ENCODE peak calls at places on chromosomes 1 and 21, in five cellular contexts. X, U, Z, O and T are unnamed samples.

GRCh38 chr1:2228157-2228594 is at the start of gene SKI:
- DNase-seq in O (no peak), Z (no peak), X (no peak), U (peak), T (no peak)

GRCh38 chr1:6646499-6647148 is 22.0 kb downstream of the THAP3 start:
- DNase-seq in Z (no peak), O (peak), U (no peak), X (peak), T (no peak)

GRCh38 chr1:203704120-203704519 is 60.9 kb upstream of the LAX1 start:
- DNase-seq in U (no peak), O (no peak), Z (no peak), X (no peak), T (no peak)

GRCh38 chr1:93900723-93901504 is 8.3 kb downstream of the GCLM start:
- DNase-seq in Z (no peak), U (no peak), O (no peak), X (no peak), T (no peak)

GRCh38 chr1:85465791-85466134 is 804 bp upstream of the DDAH1 start:
- DNase-seq in Z (no peak), X (peak), U (no peak), O (no peak), T (no peak)

GRCh38 chr1:241950390-241950789 is 7.2 kb upstream of the BECN2 start:
- DNase-seq in O (no peak), X (peak), U (no peak), Z (no peak), T (no peak)

GRCh38 chr1:2985694-2986548 is 35.3 kb upstream of the ACTRT2 start:
- DNase-seq in X (no peak), Z (no peak), U (no peak), O (no peak), T (no peak)

GRCh38 chr1:29975036-29975694 is 738.8 kb downstream of the PTPRU start:
- DNase-seq in X (peak), U (no peak), Z (no peak), O (peak), T (no peak)

GRCh38 chr1:209456878-209457277 is 126.6 kb upstream of the CAMK1G start:
- DNase-seq in U (no peak), X (peak), Z (no peak), O (no peak), T (peak)

GRCh38 chr1:30758785-30759380 is 1.3 kb upstream of the LAPTM5 start:
- DNase-seq in U (no peak), O (no peak), X (peak), Z (no peak), T (peak)

GRCh38 chr1:31954607-31955283 is 16.6 kb upstream of the PTP4A2 start:
- DNase-seq in U (peak), O (peak), Z (no peak), X (peak), T (no peak)

GRCh38 chr1:201268604-201269151 is 14.6 kb upstream of the PKP1 start:
- DNase-seq in X (peak), U (peak), Z (no peak), O (no peak), T (peak)

GRCh38 chr21:45747802-45748445 is 104.4 kb downstream of the PCBP3 start:
- DNase-seq in X (peak), U (no peak), O (no peak), Z (no peak), T (peak)

GRCh38 chr1:197865809-197866208 is 36.6 kb upstream of the C1orf53 start:
- DNase-seq in Z (no peak), O (no peak), U (no peak), X (no peak), T (no peak)

GRCh38 chr21:16159971-16160350 is 430.2 kb downstream of the USP25 start:
- DNase-seq in O (no peak), Z (no peak), U (no peak), X (no peak), T (no peak)

DNA sequence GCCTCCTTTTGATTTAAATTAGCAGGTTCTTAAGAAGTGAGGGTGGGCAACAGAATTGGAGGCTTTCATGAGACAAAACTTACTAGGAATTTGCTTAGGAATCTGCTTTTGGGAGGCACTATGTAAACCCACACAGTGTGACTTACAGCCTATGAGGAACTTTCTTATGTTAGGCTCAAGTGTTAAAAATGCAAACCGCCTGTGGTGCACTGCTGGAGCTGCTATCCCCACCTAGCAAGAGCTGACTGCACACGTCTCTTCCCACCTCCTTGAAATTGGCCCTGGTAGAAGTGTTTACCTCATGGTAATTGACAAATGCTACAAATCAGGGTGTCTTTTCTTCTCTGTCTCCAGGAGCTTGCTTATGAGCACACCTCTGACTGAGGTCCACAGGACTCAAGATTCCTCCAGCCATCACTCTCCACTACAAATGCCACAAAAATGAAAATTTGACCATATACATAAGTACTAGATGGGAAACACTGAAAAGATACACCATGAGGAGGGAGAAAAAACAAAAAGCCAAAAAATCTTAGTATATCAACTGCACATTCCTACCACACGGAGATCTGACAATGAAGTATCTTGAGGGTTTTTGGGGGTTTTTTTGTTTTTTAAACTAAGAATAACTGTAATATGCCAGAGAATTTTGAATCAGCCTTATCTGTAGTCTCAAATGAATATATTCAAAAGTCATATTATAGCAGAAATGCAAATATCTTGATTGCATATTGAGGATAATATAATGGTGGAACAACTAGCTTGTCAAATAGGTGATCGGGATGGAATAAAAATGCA is 18.2 kb upstream of the NPL start:
- DNase-seq in X (no peak), O (no peak), U (no peak), Z (no peak), T (no peak)
- TF ChIP-seq CTCF in X (peak), O (peak), U (no peak), Z (no peak), T (no peak)

GRCh38 chr1:224183591-224184312 is 712 bp downstream of the DEGS1 start:
- DNase-seq in X (peak), U (peak), O (peak), Z (peak), T (peak)
- TF ChIP-seq CTCF in X (no peak), U (no peak), O (no peak), Z (no peak), T (no peak)

DNA sequence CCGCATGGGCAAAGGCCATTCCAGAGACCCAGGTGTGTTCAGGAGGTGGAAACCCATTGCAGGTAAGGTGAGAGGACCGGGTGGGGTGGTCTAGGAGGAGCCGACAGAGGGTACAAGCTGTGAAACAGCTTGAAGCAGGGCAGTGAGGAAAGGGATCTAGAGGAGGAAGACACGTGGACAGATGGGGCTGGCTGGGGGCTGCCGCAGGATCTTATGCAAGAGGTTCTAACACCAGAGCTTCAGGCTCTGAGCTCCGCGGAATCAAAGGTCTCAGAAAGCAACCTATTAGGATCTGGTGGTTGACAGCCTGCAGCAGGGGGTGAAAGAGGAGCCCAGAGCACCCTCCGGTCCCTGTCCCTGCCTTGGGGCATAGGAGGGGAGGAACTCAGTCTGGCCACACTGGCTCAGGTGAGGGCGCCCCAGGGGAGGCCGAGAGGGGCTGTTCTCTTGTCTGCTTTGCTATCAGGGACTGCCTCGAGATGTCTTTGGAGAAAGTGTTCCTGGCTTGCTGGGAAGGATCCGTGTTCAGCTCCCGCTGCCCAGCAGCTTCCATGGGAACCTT is 1.9 kb downstream of the TFF1 start:
- DNase-seq in U (no peak), X (no peak), Z (no peak), O (no peak), T (no peak)
- TF ChIP-seq CTCF in U (no peak), X (no peak), Z (no peak), O (no peak), T (no peak)

GRCh38 chr1:61950418-61950817 is 208.1 kb downstream of the PATJ start:
- DNase-seq in O (no peak), Z (no peak), X (peak), U (no peak), T (no peak)
- TF ChIP-seq CTCF in O (peak), Z (no peak), X (no peak), U (no peak), T (peak)

GRCh38 chr1:220726634-220727033 is 21.5 kb upstream of the MTARC2 start:
- DNase-seq in Z (no peak), O (no peak), U (no peak), X (no peak), T (no peak)
- TF ChIP-seq CTCF in Z (no peak), O (peak), U (no peak), X (peak), T (peak)

DNA sequence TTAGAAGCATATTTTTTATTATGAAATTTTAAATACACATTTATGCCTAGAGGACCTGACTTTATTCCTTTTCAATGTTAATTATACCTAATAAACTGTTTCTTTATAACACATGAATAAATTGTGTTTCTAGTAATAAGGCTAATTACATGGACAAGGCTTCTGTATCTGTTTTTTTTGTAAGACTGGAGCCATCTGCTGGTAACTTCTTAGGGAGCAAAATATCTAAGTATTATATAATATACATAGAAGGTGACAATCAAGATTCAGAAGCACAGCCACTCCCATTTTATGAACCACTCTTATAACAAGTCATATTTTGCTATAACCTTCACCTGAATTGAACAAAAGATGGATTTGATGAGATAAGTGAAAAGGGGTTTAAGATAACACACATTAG is 84.2 kb downstream of the LBR start:
- DNase-seq in X (peak), O (no peak), U (no peak), Z (no peak), T (no peak)
- TF ChIP-seq CTCF in X (no peak), O (peak), U (no peak), Z (no peak), T (peak)

GRCh38 chr1:49651136-49651535 is 372.6 kb downstream of the AGBL4 start:
- DNase-seq in X (no peak), Z (no peak), O (no peak), U (no peak), T (no peak)
- TF ChIP-seq CTCF in X (no peak), Z (no peak), O (no peak), U (no peak), T (peak)

DNA sequence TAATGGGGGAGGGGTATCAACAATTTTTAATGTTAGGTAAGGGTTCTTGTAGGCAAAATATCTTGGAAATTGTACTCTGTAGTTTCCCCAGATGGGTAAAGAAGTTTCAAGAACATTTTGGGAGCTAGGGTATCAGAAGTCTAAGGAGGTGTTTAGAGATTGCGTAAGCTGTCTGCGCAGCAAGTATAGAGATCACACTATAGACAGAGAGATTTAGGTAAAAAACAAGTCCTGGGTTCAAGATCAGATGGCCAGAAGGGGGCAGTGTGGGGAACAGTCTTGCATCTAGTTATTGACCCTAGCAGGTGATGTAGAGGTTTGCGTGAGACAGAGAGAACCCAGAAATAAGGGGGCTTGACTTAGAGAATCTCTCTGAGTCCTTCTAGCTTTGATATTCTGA is 80.8 kb downstream of the S1PR1 start:
- DNase-seq in Z (no peak), X (no peak), O (peak), U (no peak), T (no peak)
- TF ChIP-seq CTCF in Z (no peak), X (no peak), O (peak), U (no peak), T (peak)

GRCh38 chr1:235401251-235401650 is 34.0 kb downstream of the TBCE start:
- DNase-seq in U (no peak), O (no peak), X (peak), Z (no peak), T (no peak)

GRCh38 chr1:235403598-235403997 is 36.4 kb downstream of the TBCE start:
- DNase-seq in X (no peak), U (no peak), O (no peak), Z (no peak), T (no peak)

GRCh38 chr1:235402457-235403200 is 35.4 kb downstream of the TBCE start:
- DNase-seq in Z (no peak), X (peak), U (no peak), O (no peak), T (no peak)

GRCh38 chr1:235407419-235407818 is 40.2 kb downstream of the TBCE start:
- DNase-seq in O (no peak), X (no peak), Z (no peak), U (no peak), T (no peak)

DNA sequence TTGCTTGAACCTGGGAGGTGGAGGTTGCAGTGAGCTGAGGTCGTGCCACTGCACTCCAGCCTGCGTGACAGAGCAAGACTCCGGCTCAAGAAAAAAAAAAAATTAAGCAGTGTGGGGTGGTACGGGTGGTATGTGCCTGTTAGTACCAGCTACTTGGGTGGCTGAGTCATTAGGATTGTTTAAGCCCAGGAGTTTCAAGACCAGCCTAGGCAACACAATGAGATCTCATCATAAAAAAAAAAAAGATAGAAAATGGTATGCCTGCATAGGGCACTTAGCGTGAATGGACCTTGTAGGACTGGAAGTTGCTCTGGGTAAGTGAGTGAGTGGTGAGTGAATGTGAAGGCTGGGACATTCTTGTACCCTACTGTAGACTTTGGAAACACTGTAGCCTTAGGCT is 37.0 kb downstream of the TBCE start:
- DNase-seq in U (no peak), O (no peak), X (peak), Z (no peak), T (no peak)
- TF ChIP-seq CTCF in U (no peak), O (no peak), X (no peak), Z (no peak), T (no peak)